ENCODE peak calls at places on chromosomes 3 and 15, in six cellular contexts. B is mammary epithelial cell, C is H9, A is HepG2, I is fibroblast of lung, J is Karpas-422. P is an unnamed sample. For H3K79me2, the result is how much of the 10 kb centered on the place peaks cover.

GRCh38 chr15:62498711-62499110 is 333.6 kb upstream of the C2CD4B start:
- DNase-seq in B (no peak), C (no peak), A (peak), I (peak), J (no peak), P (no peak)

GRCh38 chr3:52140792-52141191 is 13.4 kb downstream of the POC1A start:
- DNase-seq in B (no peak), C (no peak), A (no peak), I (no peak), J (no peak), P (no peak)

GRCh38 chr15:64622410-64623260 is 152.8 kb downstream of the RBPMS2 start:
- DNase-seq in B (no peak), C (no peak), A (no peak), I (no peak), J (no peak), P (no peak)

GRCh38 chr3:194404365-194405140 is 5.5 kb upstream of the GP5 start:
- DNase-seq in B (peak), C (no peak), A (peak), I (peak), J (peak), P (peak)

GRCh38 chr15:59119625-59120024 is 14.7 kb downstream of the CCNB2 start:
- DNase-seq in B (no peak), C (no peak), A (no peak), I (no peak), J (no peak), P (no peak)

GRCh38 chr15:85563328-85563727 is 182.9 kb downstream of the AKAP13 start:
- DNase-seq in B (no peak), C (no peak), A (peak), I (peak), J (no peak), P (no peak)

GRCh38 chr15:33735637-33736247 is 232.6 kb upstream of the CHRM5 start:
- DNase-seq in B (peak), C (peak), A (peak), I (peak), J (peak), P (peak)

GRCh38 chr3:86794336-86795065 is 196.4 kb downstream of the VGLL3 start:
- DNase-seq in B (no peak), C (no peak), A (no peak), I (peak), J (no peak), P (no peak)

GRCh38 chr3:175746308-175746707 is 887.2 kb downstream of the NAALADL2 start:
- DNase-seq in B (no peak), C (no peak), A (no peak), I (no peak), J (no peak), P (no peak)

GRCh38 chr15:65303687-65304392 is 637 bp upstream of the RNU5B-1 start:
- DNase-seq in B (peak), C (peak), A (peak), I (peak), J (no peak), P (peak)

GRCh38 chr15:38944551-38944950 is 379.9 kb upstream of the RASGRP1 start:
- DNase-seq in B (no peak), C (no peak), A (no peak), I (no peak), J (no peak), P (peak)

GRCh38 chr15:61459785-61460707 is 230.9 kb upstream of the RORA start:
- DNase-seq in B (peak), C (no peak), A (peak), I (peak), J (no peak), P (peak)

GRCh38 chr15:94322141-94322540 is 90.8 kb downstream of the MCTP2 start:
- DNase-seq in B (no peak), C (no peak), A (no peak), I (peak), J (no peak), P (no peak)

GRCh38 chr15:88497109-88497761 is 29.7 kb downstream of the MRPS11 start:
- DNase-seq in B (no peak), C (no peak), A (no peak), I (no peak), J (no peak), P (no peak)

GRCh38 chr15:27696530-27696929 is 402.6 kb downstream of the OCA2 start:
- DNase-seq in B (no peak), C (no peak), A (no peak), I (no peak), J (no peak), P (no peak)

GRCh38 chr3:119595639-119596329 is 1.9 kb upstream of the PLA1A start:
- DNase-seq in B (no peak), C (no peak), A (no peak), I (peak), J (no peak), P (no peak)

GRCh38 chr3:131998027-131998426 is 36.8 kb downstream of the CPNE4 start:
- DNase-seq in B (no peak), C (no peak), A (no peak), I (no peak), J (no peak), P (no peak)

GRCh38 chr15:89494941-89495637 is 1.3 kb downstream of the RHCG start:
- DNase-seq in B (no peak), C (peak), A (no peak), I (no peak), J (peak), P (no peak)

GRCh38 chr15:74799843-74800558 is 12.6 kb upstream of the LMAN1L start:
- DNase-seq in B (peak), C (peak), A (peak), I (peak), J (peak), P (peak)

GRCh38 chr3:172402090-172402489 is 46.2 kb downstream of the GHSR start:
- DNase-seq in B (no peak), C (no peak), A (no peak), I (no peak), J (no peak), P (no peak)

GRCh38 chr3:171162986-171163723 is 136.6 kb upstream of the SLC2A2 start:
- DNase-seq in B (no peak), C (no peak), A (no peak), I (no peak), J (peak), P (no peak)

GRCh38 chr3:169146112-169146665 is 517.3 kb downstream of the MECOM start:
- DNase-seq in B (peak), C (peak), A (no peak), I (peak), J (no peak), P (peak)

GRCh38 chr15:92164327-92165000 is 229.2 kb upstream of the ST8SIA2 start:
- DNase-seq in B (no peak), C (no peak), A (peak), I (peak), J (no peak), P (no peak)

GRCh38 chr15:34578283-34578674 is 5.2 kb downstream of the GOLGA8B start:
- DNase-seq in B (no peak), C (no peak), A (peak), I (no peak), J (no peak), P (no peak)

GRCh38 chr3:174330303-174330702 is 528.8 kb upstream of the NAALADL2 start:
- DNase-seq in B (no peak), C (no peak), A (no peak), I (peak), J (no peak), P (peak)

GRCh38 chr3:57757642-57758297 is 1.7 kb downstream of the SLMAP start:
- DNase-seq in B (peak), C (no peak), A (peak), I (peak), J (no peak), P (peak)

GRCh38 chr15:29571728-29572454 is 250.4 kb downstream of the TJP1 start:
- DNase-seq in B (no peak), C (no peak), A (no peak), I (no peak), J (no peak), P (peak)

GRCh38 chr3:112646623-112647022 is 5.7 kb upstream of the CCDC80 start:
- DNase-seq in B (no peak), C (no peak), A (peak), I (no peak), J (no peak), P (no peak)

GRCh38 chr3:73074681-73075305 is 13.3 kb downstream of the EBLN2 start:
- DNase-seq in B (no peak), C (no peak), A (no peak), I (peak), J (no peak), P (no peak)

DNA sequence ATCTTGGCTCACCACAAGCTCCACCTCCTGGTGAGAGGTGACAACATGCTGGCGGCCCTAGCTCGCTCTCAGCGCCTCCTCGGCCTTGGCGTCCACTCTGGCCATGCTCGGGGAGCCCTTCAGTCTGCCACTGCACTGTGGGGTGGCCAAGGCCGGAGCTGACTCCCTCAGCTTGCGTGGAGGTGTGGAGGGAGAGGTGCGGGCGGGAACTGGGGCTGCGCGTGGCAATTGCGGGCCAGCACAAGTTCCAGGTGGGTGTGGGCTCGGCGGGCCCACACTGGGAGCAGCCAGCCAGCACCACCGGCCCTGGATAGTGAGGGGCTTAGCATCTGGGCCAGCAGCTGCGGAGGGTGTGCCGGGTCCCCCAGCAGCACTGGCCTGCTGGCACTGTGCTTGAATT is 275.7 kb upstream of the P2RY1 start:
- DNase-seq in B (no peak), C (no peak), A (no peak), I (no peak), J (no peak), P (no peak)
- H3K27ac ChIP-seq in B (no peak), C (no peak), A (no peak), I (no peak), J (no peak), P (no peak)

GRCh38 chr15:100597862-100598261 is 4.1 kb downstream of the LINS1 start:
- DNase-seq in B (no peak), C (no peak), A (no peak), I (no peak), J (peak), P (no peak)
- H3K79me2 ChIP-seq in B (half or more), C (under half), A (half or more), I (under half), J (half or more), P (half or more)

GRCh38 chr3:178513539-178514410 is 22.5 kb upstream of the KCNMB2 start:
- DNase-seq in B (no peak), C (no peak), A (no peak), I (no peak), J (no peak), P (peak)

GRCh38 chr3:178510496-178510895 is 25.7 kb upstream of the KCNMB2 start:
- DNase-seq in B (no peak), C (no peak), A (no peak), I (no peak), J (no peak), P (no peak)

GRCh38 chr3:178517665-178518366 is 18.4 kb upstream of the KCNMB2 start:
- DNase-seq in B (no peak), C (no peak), A (no peak), I (no peak), J (no peak), P (no peak)

GRCh38 chr3:178512627-178513026 is 23.6 kb upstream of the KCNMB2 start:
- DNase-seq in B (no peak), C (no peak), A (no peak), I (no peak), J (no peak), P (peak)

GRCh38 chr3:178514411-178514800 is 21.8 kb upstream of the KCNMB2 start:
- DNase-seq in B (no peak), C (no peak), A (no peak), I (no peak), J (no peak), P (no peak)
- H3K27ac ChIP-seq in B (no peak), C (no peak), A (no peak), I (no peak), J (no peak), P (no peak)

GRCh38 chr3:16429086-16429485 is 84.4 kb downstream of the RFTN1 start:
- DNase-seq in B (no peak), C (no peak), A (no peak), I (peak), J (no peak), P (no peak)

GRCh38 chr3:16423947-16424673 is 89.4 kb downstream of the RFTN1 start:
- DNase-seq in B (no peak), C (no peak), A (no peak), I (no peak), J (peak), P (no peak)

GRCh38 chr3:16425398-16426057 is 88.0 kb downstream of the RFTN1 start:
- DNase-seq in B (no peak), C (no peak), A (no peak), I (no peak), J (no peak), P (no peak)

GRCh38 chr3:16427309-16427965 is 86.1 kb downstream of the RFTN1 start:
- DNase-seq in B (peak), C (no peak), A (no peak), I (peak), J (no peak), P (no peak)

GRCh38 chr3:16426665-16427064 is 86.8 kb downstream of the RFTN1 start:
- DNase-seq in B (no peak), C (no peak), A (no peak), I (no peak), J (no peak), P (no peak)
- H3K79me2 ChIP-seq in B (under half), C (under half), A (under half), I (under half), J (half or more), P (under half)

DNA sequence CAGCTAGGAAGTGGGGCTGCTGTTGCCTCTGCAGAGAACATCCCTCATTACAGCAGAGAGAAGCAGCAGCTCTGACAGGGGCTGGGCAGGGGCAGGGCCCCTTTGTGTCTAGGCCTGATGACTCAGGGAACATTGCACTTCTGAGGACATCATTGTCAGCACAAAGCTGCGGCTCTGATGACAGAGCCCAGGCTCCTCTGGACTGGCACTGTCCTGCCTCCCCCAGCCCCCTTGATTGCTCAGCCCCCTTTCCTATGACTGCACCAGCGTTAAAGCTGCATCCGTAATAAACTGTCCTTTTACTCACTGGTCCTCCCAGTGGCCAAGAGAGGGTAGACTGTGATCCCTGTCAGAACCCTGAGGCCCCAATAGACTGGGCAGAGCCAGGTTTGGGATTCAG is 18.3 kb downstream of the TRH start:
- DNase-seq in B (no peak), C (peak), A (peak), I (no peak), J (peak), P (no peak)
- H3K27ac ChIP-seq in B (no peak), C (no peak), A (no peak), I (no peak), J (no peak), P (no peak)

GRCh38 chr15:98666441-98666840 is 18.1 kb downstream of the IGF1R start:
- DNase-seq in B (no peak), C (no peak), A (no peak), I (no peak), J (no peak), P (no peak)
- H3K79me2 ChIP-seq in B (half or more), C (half or more), A (half or more), I (half or more), J (under half), P (under half)

P was measured in endothelial cell of umbilical vein.